ENCODE peak calls at places on chromosomes 7 and 10, in five cellular contexts. W, C, G, F and A are unnamed samples.

GRCh38 chr7:90178166-90178565 is 23.9 kb downstream of the STEAP1 start:
- DNase-seq in G (no peak), W (no peak), C (no peak), F (no peak), A (no peak)

GRCh38 chr7:3892167-3892566 is 591.1 kb downstream of the SDK1 start:
- DNase-seq in F (no peak), C (no peak), G (no peak), W (no peak), A (no peak)

GRCh38 chr7:234712-235553 is 42.6 kb downstream of the FAM20C start:
- DNase-seq in C (peak; percentile 78), G (peak; percentile 89), W (no peak), F (no peak), A (no peak)

GRCh38 chr10:49734676-49735075 is 27.4 kb downstream of the OGDHL start:
- DNase-seq in F (no peak), W (no peak), C (no peak), G (no peak), A (peak; percentile 43)

GRCh38 chr10:23096814-23097549 is 1.6 kb downstream of the MSRB2 start:
- DNase-seq in C (no peak), G (no peak), W (peak; percentile 97), F (no peak), A (no peak)

GRCh38 chr7:35030848-35031247 is 6.4 kb downstream of the DPY19L1 start:
- DNase-seq in W (no peak), C (no peak), G (no peak), F (no peak), A (no peak)

GRCh38 chr10:89207801-89208551 is 859 bp upstream of the CH25H start:
- DNase-seq in F (peak; percentile 73), G (no peak), C (peak; percentile 73), W (no peak), A (peak; percentile 81)

GRCh38 chr7:26850193-26850651 is 14.2 kb downstream of the SKAP2 start:
- DNase-seq in W (no peak), C (no peak), G (no peak), F (no peak), A (no peak)

GRCh38 chr10:46530249-46531186 is 25.9 kb downstream of the GPRIN2 start:
- DNase-seq in G (peak; percentile 33), F (no peak), C (peak; percentile 49), W (peak; percentile 99), A (no peak)

GRCh38 chr10:132339276-132339675 is 7.3 kb downstream of the LRRC27 start:
- DNase-seq in F (no peak), C (no peak), G (no peak), W (no peak), A (no peak)

GRCh38 chr7:100719523-100720319 is 547 bp upstream of the EPO start:
- DNase-seq in F (no peak), W (peak; percentile 38), C (no peak), G (no peak), A (peak; percentile 51)

GRCh38 chr7:17242504-17242903 is 55.9 kb upstream of the AHR start:
- DNase-seq in F (no peak), G (no peak), C (no peak), W (no peak), A (no peak)

GRCh38 chr10:132722980-132723970 is 62.7 kb downstream of the NKX6-2 start:
- DNase-seq in W (no peak), C (no peak), F (no peak), G (no peak), A (no peak)

GRCh38 chr10:48821692-48822091 is 117.9 kb downstream of the LRRC18 start:
- DNase-seq in W (no peak), C (no peak), F (no peak), G (no peak), A (no peak)

GRCh38 chr10:33129181-33129928 is 171.3 kb upstream of the ITGB1 start:
- DNase-seq in F (no peak), C (no peak), G (no peak), W (peak; percentile 94), A (no peak)

DNA sequence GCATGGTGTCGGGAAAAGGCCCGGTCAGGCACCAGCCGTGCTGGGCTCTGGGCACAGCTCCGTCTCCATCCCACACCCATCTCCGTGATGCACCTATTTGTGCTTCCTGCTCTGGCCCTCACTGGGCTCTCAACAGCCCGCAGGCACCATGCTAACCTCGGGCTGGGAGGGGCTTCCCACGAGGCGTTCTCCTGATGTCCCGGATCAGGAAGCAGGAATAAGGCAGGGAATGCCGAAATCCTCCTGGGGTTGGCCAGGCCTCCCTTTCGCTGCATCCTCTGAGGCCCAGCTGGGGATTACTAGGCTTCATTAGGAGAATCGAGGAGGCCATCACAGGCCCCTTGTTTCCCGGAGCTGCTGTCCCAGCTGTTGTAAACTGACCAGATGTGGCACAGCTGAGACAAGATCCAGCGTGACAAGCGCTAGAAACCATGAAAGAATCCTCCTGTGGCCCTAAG is 72.0 kb downstream of the FAM53B start:
- DNase-seq in G (no peak), W (peak; percentile 26), C (peak; percentile 39), F (peak; percentile 29), A (no peak)
- H3K27ac ChIP-seq in G (peak overlapping the region; percentile 73), W (no peak overlapping the region), C (peak overlapping the region; percentile 53), F (peak overlapping the region; percentile 55), A (peak overlapping the region; percentile 53)

GRCh38 chr7:30472771-30473392 is 5.7 kb downstream of the NOD1 start:
- DNase-seq in W (peak; percentile 94), C (no peak), F (no peak), G (no peak), A (peak; percentile 84)
- H3K27ac ChIP-seq in W (peak overlapping the region; percentile 61), C (peak overlapping the region; percentile 84), F (no peak overlapping the region), G (peak overlapping the region; percentile 43), A (no peak overlapping the region)

GRCh38 chr10:61778137-61778536 is 115.4 kb downstream of the CABCOCO1 start:
- DNase-seq in G (no peak), C (no peak), W (no peak), F (no peak), A (no peak)

GRCh38 chr10:61781969-61782403 is 119.3 kb downstream of the CABCOCO1 start:
- DNase-seq in F (no peak), C (no peak), G (no peak), W (no peak), A (no peak)

GRCh38 chr10:61779276-61779675 is 116.5 kb downstream of the CABCOCO1 start:
- DNase-seq in C (no peak), F (no peak), W (no peak), G (no peak), A (no peak)

GRCh38 chr10:61779950-61780659 is 117.4 kb downstream of the CABCOCO1 start:
- DNase-seq in C (peak; percentile 51), G (no peak), W (peak; percentile 93), F (no peak), A (no peak)

GRCh38 chr10:61780732-61781131 is 118.0 kb downstream of the CABCOCO1 start:
- DNase-seq in W (no peak), G (no peak), C (no peak), F (no peak), A (no peak)
- H3K27ac ChIP-seq in W (no peak overlapping the region), G (no peak overlapping the region), C (no peak overlapping the region), F (no peak overlapping the region), A (no peak overlapping the region)

DNA sequence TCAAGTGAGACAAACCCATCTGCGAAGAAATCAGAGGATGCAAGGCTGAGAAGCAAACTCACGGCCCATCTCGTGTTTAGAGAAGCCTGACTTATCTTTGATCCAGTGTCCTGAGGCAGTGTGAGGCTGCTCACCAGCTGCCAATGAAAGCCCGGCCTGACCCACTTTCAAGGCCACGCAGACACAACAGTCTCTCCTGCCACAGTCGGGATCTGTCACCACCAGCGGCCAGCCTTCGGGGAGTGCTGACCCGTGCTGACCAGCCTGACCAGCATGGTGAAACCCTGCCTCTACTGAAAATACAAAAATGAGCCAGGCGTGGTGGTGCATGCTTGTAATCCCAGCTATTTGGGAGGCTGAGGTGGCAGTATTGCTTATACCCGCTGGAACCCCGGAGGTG is 7.4 kb upstream of the DNAJB6 start:
- DNase-seq in G (no peak), C (no peak), F (no peak), W (no peak), A (no peak)
- H3K27ac ChIP-seq in G (no peak overlapping the region), C (no peak overlapping the region), F (peak overlapping the region; percentile 72), W (no peak overlapping the region), A (no peak overlapping the region)

GRCh38 chr10:69218831-69219230 is 1.3 kb upstream of the HKDC1 start:
- DNase-seq in G (no peak), W (no peak), C (no peak), F (no peak), A (no peak)

GRCh38 chr10:69222157-69223027 is 2.3 kb downstream of the HKDC1 start:
- DNase-seq in C (no peak), F (peak; percentile 95), W (peak; percentile 76), G (no peak), A (peak; percentile 84)

GRCh38 chr10:69217119-69217754 is 2.9 kb upstream of the HKDC1 start:
- DNase-seq in C (no peak), G (no peak), F (no peak), W (peak; percentile 87), A (no peak)

GRCh38 chr10:69220510-69220909 is 378 bp downstream of the HKDC1 start:
- DNase-seq in W (no peak), G (no peak), F (no peak), C (no peak), A (no peak)

GRCh38 chr10:69220041-69220451 is at the start of gene HKDC1:
- DNase-seq in W (no peak), G (no peak), C (no peak), F (no peak), A (no peak)
- H3K27ac ChIP-seq in W (no peak within 1 kb of the TSS), G (no peak within 1 kb of the TSS), C (peak within 1 kb of the TSS; percentile 31), F (no peak within 1 kb of the TSS), A (no peak within 1 kb of the TSS)

DNA sequence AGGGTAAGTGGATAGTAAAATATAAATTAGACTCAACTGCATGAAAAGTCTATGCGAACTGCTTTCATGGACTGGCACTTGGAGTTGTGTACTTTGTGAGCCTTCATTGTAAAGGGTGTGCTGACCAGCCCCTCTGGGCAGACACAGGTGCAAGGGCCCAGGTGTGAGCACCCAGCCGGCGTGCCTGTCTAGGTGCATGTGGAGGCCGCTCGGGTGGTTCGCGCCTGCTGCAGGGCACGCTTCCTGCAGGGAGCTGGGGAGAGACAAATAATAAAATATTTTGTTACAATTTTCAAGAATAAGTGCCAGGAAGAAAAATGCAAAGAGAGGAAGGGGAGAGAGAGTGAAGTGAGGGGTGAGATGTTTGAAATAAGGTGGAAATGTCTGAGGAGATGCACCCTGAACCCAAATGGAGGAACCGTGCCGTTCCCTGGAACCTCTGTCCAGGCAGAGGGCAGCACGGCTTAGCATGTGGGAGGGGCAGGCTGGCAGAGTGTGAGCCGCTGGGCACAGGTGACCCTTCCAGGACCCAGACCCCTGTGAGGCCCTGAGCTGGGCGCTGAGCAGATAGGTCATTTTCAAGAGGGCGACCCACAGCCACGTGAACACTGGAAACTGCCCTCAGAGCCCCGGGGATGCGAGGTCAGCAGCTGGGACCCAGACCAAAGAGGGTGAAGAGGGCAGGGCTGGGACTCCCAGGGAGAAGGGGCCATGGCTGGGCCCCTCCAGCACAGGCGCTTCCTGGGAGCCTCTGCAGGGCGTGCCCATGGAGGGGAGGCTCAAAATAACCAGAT is 28.7 kb downstream of the RNF32 start:
- DNase-seq in G (no peak), F (no peak), W (no peak), C (no peak), A (no peak)
- H3K27ac ChIP-seq in G (no peak overlapping the region), F (no peak overlapping the region), W (no peak overlapping the region), C (no peak overlapping the region), A (no peak overlapping the region)

DNA sequence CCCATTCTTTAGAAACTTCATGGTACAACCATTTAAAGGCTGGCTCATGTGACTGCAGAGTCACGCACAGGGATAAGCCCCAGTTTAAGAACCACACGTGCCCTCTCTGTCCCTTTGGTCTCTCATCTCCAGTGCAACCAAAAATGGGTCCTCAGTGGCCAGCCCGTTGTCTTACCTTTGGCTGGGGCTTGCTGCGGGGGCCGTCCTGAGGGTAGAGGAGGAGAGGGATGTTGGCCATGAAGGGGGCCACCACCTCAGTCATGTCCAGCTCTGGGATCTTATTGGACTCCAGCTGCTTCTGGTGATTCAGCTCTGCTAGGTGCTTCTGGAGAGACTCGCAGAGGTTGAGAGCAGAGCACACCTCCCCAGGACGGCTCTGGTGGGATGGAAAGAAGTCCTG is 22.3 kb downstream of the PSAP start:
- DNase-seq in W (no peak), G (no peak), C (no peak), F (no peak), A (no peak)
- H3K27ac ChIP-seq in W (no peak overlapping the region), G (no peak overlapping the region), C (no peak overlapping the region), F (no peak overlapping the region), A (no peak overlapping the region)